ENCODE peak calls at places on chromosomes 7 and 10, in seven cellular contexts. One of them, this sample, is unnamed.

GRCh38 chr10:42781893-42782445 is 626 bp upstream of the BMS1 start:
- DNase-seq in right lobe of liver: no peak
- DNase-seq in GM13977: no peak
- DNase-seq in GM13976: no peak
- DNase-seq in lower lobe of right lung: no peak
- DNase-seq in IMR-90: no peak
- DNase-seq in upper lobe of left lung: no peak
- DNase-seq in this sample: no peak

GRCh38 chr7:18846765-18847215 is 270.6 kb downstream of the TWIST1 start:
- DNase-seq in right lobe of liver: no peak
- DNase-seq in GM13977: no peak
- DNase-seq in GM13976: no peak
- DNase-seq in lower lobe of right lung: no peak
- DNase-seq in IMR-90: no peak
- DNase-seq in upper lobe of left lung: no peak
- DNase-seq in this sample: no peak

GRCh38 chr7:157268540-157268939 is 68.3 kb upstream of the DNAJB6 start:
- DNase-seq in right lobe of liver: no peak
- DNase-seq in GM13977: no peak
- DNase-seq in GM13976: no peak
- DNase-seq in lower lobe of right lung: no peak
- DNase-seq in IMR-90: peak; percentile 14
- DNase-seq in upper lobe of left lung: no peak
- DNase-seq in this sample: no peak

GRCh38 chr10:116742367-116743265 is at the start of gene HSPA12A:
- DNase-seq in right lobe of liver: peak; percentile 83
- DNase-seq in GM13977: peak; percentile 91
- DNase-seq in GM13976: peak; percentile 89
- DNase-seq in lower lobe of right lung: peak; percentile 79
- DNase-seq in IMR-90: peak; percentile 89
- DNase-seq in upper lobe of left lung: peak; percentile 85
- DNase-seq in this sample: peak; percentile 81

GRCh38 chr7:105913947-105914346 is 37.5 kb upstream of the ATXN7L1 start:
- DNase-seq in right lobe of liver: no peak
- DNase-seq in GM13977: no peak
- DNase-seq in GM13976: no peak
- DNase-seq in lower lobe of right lung: no peak
- DNase-seq in IMR-90: no peak
- DNase-seq in upper lobe of left lung: no peak
- DNase-seq in this sample: no peak

GRCh38 chr10:88707429-88708110 is 1.5 kb downstream of the LIPK start:
- DNase-seq in right lobe of liver: no peak
- DNase-seq in GM13977: no peak
- DNase-seq in GM13976: no peak
- DNase-seq in lower lobe of right lung: no peak
- DNase-seq in IMR-90: peak; percentile 81
- DNase-seq in upper lobe of left lung: no peak
- DNase-seq in this sample: no peak

GRCh38 chr7:26681819-26682418 is 182.5 kb downstream of the SKAP2 start:
- DNase-seq in right lobe of liver: no peak
- DNase-seq in GM13977: peak; percentile 17
- DNase-seq in GM13976: peak; percentile 10
- DNase-seq in lower lobe of right lung: no peak
- DNase-seq in IMR-90: peak; percentile 35
- DNase-seq in upper lobe of left lung: no peak
- DNase-seq in this sample: no peak

GRCh38 chr7:76126632-76127031 is 75.1 kb upstream of the SRRM3 start:
- DNase-seq in right lobe of liver: no peak
- DNase-seq in GM13977: no peak
- DNase-seq in GM13976: no peak
- DNase-seq in lower lobe of right lung: no peak
- DNase-seq in IMR-90: no peak
- DNase-seq in upper lobe of left lung: no peak
- DNase-seq in this sample: no peak

GRCh38 chr10:124041684-124042445 is 51.5 kb downstream of the CHST15 start:
- DNase-seq in right lobe of liver: no peak
- DNase-seq in GM13977: no peak
- DNase-seq in GM13976: no peak
- DNase-seq in lower lobe of right lung: no peak
- DNase-seq in IMR-90: no peak
- DNase-seq in upper lobe of left lung: no peak
- DNase-seq in this sample: no peak

GRCh38 chr7:139936760-139937310 is 107.8 kb downstream of the TBXAS1 start:
- DNase-seq in right lobe of liver: no peak
- DNase-seq in GM13977: no peak
- DNase-seq in GM13976: no peak
- DNase-seq in lower lobe of right lung: no peak
- DNase-seq in IMR-90: peak; percentile 88
- DNase-seq in upper lobe of left lung: no peak
- DNase-seq in this sample: no peak

GRCh38 chr10:15472008-15472407 is 100.9 kb upstream of the FAM171A1 start:
- DNase-seq in right lobe of liver: no peak
- DNase-seq in GM13977: no peak
- DNase-seq in GM13976: no peak
- DNase-seq in lower lobe of right lung: no peak
- DNase-seq in IMR-90: no peak
- DNase-seq in upper lobe of left lung: no peak
- DNase-seq in this sample: no peak

GRCh38 chr7:44288381-44288685 is 37.1 kb downstream of the CAMK2B start:
- DNase-seq in right lobe of liver: no peak
- DNase-seq in GM13977: no peak
- DNase-seq in GM13976: no peak
- DNase-seq in lower lobe of right lung: no peak
- DNase-seq in IMR-90: no peak
- DNase-seq in upper lobe of left lung: no peak
- DNase-seq in this sample: no peak

GRCh38 chr10:97334370-97335175 is at the start of gene FRAT2:
- DNase-seq in right lobe of liver: peak; percentile 95
- DNase-seq in GM13977: peak; percentile 98
- DNase-seq in GM13976: peak; percentile 97
- DNase-seq in lower lobe of right lung: peak; percentile 95
- DNase-seq in IMR-90: peak; percentile 91
- DNase-seq in upper lobe of left lung: peak; percentile 93
- DNase-seq in this sample: peak; percentile 91

GRCh38 chr10:97332586-97333350 is 1.8 kb downstream of the FRAT2 start:
- DNase-seq in right lobe of liver: peak; percentile 60
- DNase-seq in GM13977: no peak
- DNase-seq in GM13976: no peak
- DNase-seq in lower lobe of right lung: no peak
- DNase-seq in IMR-90: peak; percentile 87
- DNase-seq in upper lobe of left lung: peak; percentile 78
- DNase-seq in this sample: no peak

GRCh38 chr10:97335188-97335619 is 675 bp upstream of the FRAT2 start:
- DNase-seq in right lobe of liver: peak; percentile 35
- DNase-seq in GM13977: no peak
- DNase-seq in GM13976: no peak
- DNase-seq in lower lobe of right lung: peak; percentile 54
- DNase-seq in IMR-90: no peak
- DNase-seq in upper lobe of left lung: no peak
- DNase-seq in this sample: no peak

GRCh38 chr10:97333601-97334369 is 744 bp downstream of the FRAT2 start:
- DNase-seq in right lobe of liver: peak; percentile 63
- DNase-seq in GM13977: peak; percentile 63
- DNase-seq in GM13976: peak; percentile 54
- DNase-seq in lower lobe of right lung: peak; percentile 86
- DNase-seq in IMR-90: peak; percentile 45
- DNase-seq in upper lobe of left lung: peak; percentile 76
- DNase-seq in this sample: no peak

GRCh38 chr10:97333351-97333600 is 1.3 kb downstream of the FRAT2 start:
- DNase-seq in right lobe of liver: no peak
- DNase-seq in GM13977: no peak
- DNase-seq in GM13976: no peak
- DNase-seq in lower lobe of right lung: no peak
- DNase-seq in IMR-90: peak; percentile 36
- DNase-seq in upper lobe of left lung: no peak
- DNase-seq in this sample: no peak
- TF ChIP-seq CTCF in right lobe of liver: no peak
- TF ChIP-seq CTCF in GM13977: peak; percentile 9
- TF ChIP-seq CTCF in GM13976: no peak
- TF ChIP-seq CTCF in lower lobe of right lung: no peak
- TF ChIP-seq CTCF in IMR-90: no peak
- TF ChIP-seq CTCF in upper lobe of left lung: no peak
- TF ChIP-seq CTCF in this sample: peak; percentile 43

DNA sequence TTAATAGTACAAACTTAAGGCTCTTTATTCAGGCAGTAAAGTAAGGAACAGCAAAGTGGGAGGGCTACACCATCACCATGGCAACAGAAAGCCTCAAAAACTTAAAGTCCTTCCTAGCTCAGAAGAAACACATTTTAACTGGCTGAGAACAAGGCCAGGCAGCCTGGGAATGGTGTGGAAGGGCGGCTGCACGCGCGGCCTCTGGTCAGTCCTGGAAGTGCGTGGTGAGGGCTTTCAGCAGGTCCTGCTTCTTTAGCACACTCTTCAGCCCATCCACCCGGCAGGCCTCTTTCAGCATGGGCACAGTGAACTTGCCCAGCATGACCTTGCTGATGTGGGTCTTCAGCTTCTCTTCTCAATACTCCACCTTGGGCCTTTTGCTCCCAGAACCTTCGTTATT is 133.0 kb downstream of the CYP26A1 start:
- DNase-seq in right lobe of liver: no peak
- DNase-seq in GM13977: no peak
- DNase-seq in GM13976: no peak
- DNase-seq in lower lobe of right lung: no peak
- DNase-seq in IMR-90: no peak
- DNase-seq in upper lobe of left lung: no peak
- DNase-seq in this sample: no peak
- TF ChIP-seq CTCF in right lobe of liver: no peak
- TF ChIP-seq CTCF in GM13977: no peak
- TF ChIP-seq CTCF in GM13976: no peak
- TF ChIP-seq CTCF in lower lobe of right lung: no peak
- TF ChIP-seq CTCF in IMR-90: no peak
- TF ChIP-seq CTCF in upper lobe of left lung: no peak
- TF ChIP-seq CTCF in this sample: peak; percentile 34

GRCh38 chr10:104642311-104643022 is 1.4 kb downstream of the SORCS3 start:
- DNase-seq in right lobe of liver: no peak
- DNase-seq in GM13977: peak; percentile 29
- DNase-seq in GM13976: peak; percentile 25
- DNase-seq in lower lobe of right lung: peak; percentile 48
- DNase-seq in IMR-90: no peak
- DNase-seq in upper lobe of left lung: no peak
- DNase-seq in this sample: peak; percentile 85
- TF ChIP-seq CTCF in right lobe of liver: no peak
- TF ChIP-seq CTCF in GM13977: no peak
- TF ChIP-seq CTCF in GM13976: no peak
- TF ChIP-seq CTCF in lower lobe of right lung: no peak
- TF ChIP-seq CTCF in IMR-90: no peak
- TF ChIP-seq CTCF in upper lobe of left lung: no peak
- TF ChIP-seq CTCF in this sample: peak; percentile 81

DNA sequence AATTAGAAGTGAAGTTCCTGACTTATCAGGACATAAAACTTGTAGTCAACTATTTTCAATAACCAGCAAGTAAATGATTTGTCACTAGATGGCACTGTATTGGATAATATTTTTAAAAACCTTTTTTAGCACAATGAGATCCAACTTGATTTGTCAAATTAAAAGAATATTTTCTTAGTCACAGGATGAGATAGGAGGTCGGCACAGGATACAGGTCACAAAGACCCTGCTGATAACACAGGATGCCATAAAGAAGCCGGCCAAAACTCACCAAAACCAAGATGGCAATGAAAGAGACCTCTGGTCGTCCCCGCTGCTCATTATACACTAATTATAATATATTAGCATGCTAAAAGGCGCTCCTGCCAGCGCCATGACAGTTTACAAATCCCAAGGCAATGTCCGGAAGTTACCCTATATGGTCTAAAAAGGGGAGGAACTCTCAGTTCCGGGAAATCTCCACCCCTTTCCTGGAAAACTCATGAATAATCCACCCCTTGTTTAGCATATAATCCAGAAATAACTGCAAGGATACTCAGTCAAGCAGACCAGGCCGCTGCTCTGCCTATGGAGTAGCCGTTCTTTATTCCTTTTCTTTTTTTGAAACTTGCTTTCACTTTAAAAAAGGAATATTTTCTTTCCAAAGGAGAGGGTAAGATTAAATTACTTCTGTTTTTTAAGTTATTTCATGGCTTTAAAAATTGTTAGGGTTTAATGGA is 255.7 kb upstream of the MKLN1 start:
- DNase-seq in right lobe of liver: peak; percentile 64
- DNase-seq in GM13977: no peak
- DNase-seq in GM13976: peak; percentile 33
- DNase-seq in lower lobe of right lung: no peak
- DNase-seq in IMR-90: peak; percentile 38
- DNase-seq in upper lobe of left lung: peak; percentile 38
- DNase-seq in this sample: no peak
- TF ChIP-seq CTCF in right lobe of liver: peak; percentile 51
- TF ChIP-seq CTCF in GM13977: peak; percentile 29
- TF ChIP-seq CTCF in GM13976: no peak
- TF ChIP-seq CTCF in lower lobe of right lung: peak; percentile 38
- TF ChIP-seq CTCF in IMR-90: peak; percentile 46
- TF ChIP-seq CTCF in upper lobe of left lung: peak; percentile 13
- TF ChIP-seq CTCF in this sample: peak; percentile 63

This sample was measured in type B pancreatic cell.